ENCODE peak calls at places on chromosomes 7 and 10, in nine cellular contexts. E, M, R, H, N, U, X, C and T are unnamed samples.

GRCh38 chr7:139035588-139036353 is at the start of gene ZC3HAV1L:
- DNase-seq in E (peak), M (peak), R (peak), H (peak), N (peak), U (peak), X (peak), C (peak), T (no peak)

GRCh38 chr7:35993663-35994622 is 159.1 kb upstream of the EEPD1 start:
- DNase-seq in E (no peak), M (no peak), R (no peak), H (no peak), N (peak), U (no peak), X (peak), C (no peak), T (peak)

GRCh38 chr10:97629289-97629688 is 4.0 kb downstream of the MORN4 start:
- DNase-seq in E (no peak), M (no peak), R (no peak), H (no peak), N (no peak), U (no peak), X (no peak), C (no peak), T (no peak)

GRCh38 chr7:46569117-46569433 is 648.0 kb upstream of the IGFBP3 start:
- DNase-seq in E (no peak), M (no peak), R (no peak), H (peak), N (no peak), U (no peak), X (peak), C (no peak), T (no peak)

GRCh38 chr7:99078416-99078815 is 65.5 kb downstream of the SMURF1 start:
- DNase-seq in E (no peak), M (no peak), R (no peak), H (no peak), N (no peak), U (no peak), X (no peak), C (no peak), T (no peak)

GRCh38 chr10:42933454-42934340 is 143.2 kb upstream of the RET start:
- DNase-seq in E (peak), M (no peak), R (peak), H (no peak), N (peak), U (no peak), X (no peak), C (peak), T (no peak)

GRCh38 chr7:142372727-142373126 is 114.9 kb upstream of the PRSS58 start:
- DNase-seq in E (no peak), M (no peak), R (no peak), H (no peak), N (no peak), U (no peak), X (no peak), C (no peak), T (no peak)

GRCh38 chr10:128475686-128476410 is 349.6 kb upstream of the MKI67 start:
- DNase-seq in E (no peak), M (no peak), R (no peak), H (no peak), N (no peak), U (no peak), X (no peak), C (no peak), T (no peak)

GRCh38 chr7:142892941-142893340 is 7.4 kb upstream of the TRPV6 start:
- DNase-seq in E (no peak), M (no peak), R (no peak), H (no peak), N (no peak), U (no peak), X (no peak), C (no peak), T (no peak)

GRCh38 chr10:124049484-124049883 is 43.9 kb downstream of the CHST15 start:
- DNase-seq in E (no peak), M (no peak), R (no peak), H (peak), N (no peak), U (no peak), X (peak), C (no peak), T (no peak)

GRCh38 chr7:111741811-111742240 is 179.5 kb upstream of the IMMP2L start:
- DNase-seq in E (no peak), M (no peak), R (no peak), H (peak), N (peak), U (peak), X (peak), C (peak), T (peak)

GRCh38 chr10:114801411-114801813 is 20.2 kb upstream of the FHIP2A start:
- DNase-seq in E (no peak), M (no peak), R (no peak), H (no peak), N (no peak), U (peak), X (no peak), C (no peak), T (no peak)

GRCh38 chr10:87700031-87700796 is 40.5 kb downstream of the PAPSS2 start:
- DNase-seq in E (no peak), M (no peak), R (no peak), H (peak), N (peak), U (no peak), X (peak), C (no peak), T (no peak)

GRCh38 chr7:155807013-155807804 is 5.1 kb downstream of the SHH start:
- DNase-seq in E (no peak), M (no peak), R (no peak), H (no peak), N (no peak), U (no peak), X (no peak), C (no peak), T (no peak)

GRCh38 chr7:155807805-155808550 is 4.3 kb downstream of the SHH start:
- DNase-seq in E (no peak), M (no peak), R (peak), H (no peak), N (no peak), U (no peak), X (no peak), C (no peak), T (no peak)

GRCh38 chr7:155809332-155809946 is 2.8 kb downstream of the SHH start:
- DNase-seq in E (no peak), M (no peak), R (no peak), H (no peak), N (no peak), U (no peak), X (no peak), C (no peak), T (no peak)

GRCh38 chr7:155809947-155810606 is 2.2 kb downstream of the SHH start:
- DNase-seq in E (no peak), M (no peak), R (peak), H (no peak), N (no peak), U (no peak), X (no peak), C (no peak), T (no peak)

GRCh38 chr7:155808551-155809331 is 3.5 kb downstream of the SHH start:
- DNase-seq in E (no peak), M (no peak), R (peak), H (no peak), N (no peak), U (no peak), X (no peak), C (no peak), T (no peak)
- TF ChIP-seq CTCF in E (no peak), M (no peak), R (no peak), H (no peak), N (no peak), U (no peak), X (no peak), C (no peak), T (no peak)

GRCh38 chr7:54546081-54546985 is 4.2 kb downstream of the VSTM2A start:
- DNase-seq in E (no peak), M (no peak), R (peak), H (no peak), N (no peak), U (no peak), X (no peak), C (peak), T (no peak)
- TF ChIP-seq CTCF in E (no peak), M (no peak), R (no peak), H (no peak), N (no peak), U (no peak), X (peak), C (no peak), T (peak)

GRCh38 chr7:4286281-4286680 is 395.8 kb upstream of the FOXK1 start:
- DNase-seq in E (no peak), M (no peak), R (no peak), H (no peak), N (no peak), U (no peak), X (no peak), C (no peak), T (no peak)
- TF ChIP-seq CTCF in E (no peak), M (no peak), R (no peak), H (no peak), N (no peak), U (no peak), X (no peak), C (no peak), T (no peak)

DNA sequence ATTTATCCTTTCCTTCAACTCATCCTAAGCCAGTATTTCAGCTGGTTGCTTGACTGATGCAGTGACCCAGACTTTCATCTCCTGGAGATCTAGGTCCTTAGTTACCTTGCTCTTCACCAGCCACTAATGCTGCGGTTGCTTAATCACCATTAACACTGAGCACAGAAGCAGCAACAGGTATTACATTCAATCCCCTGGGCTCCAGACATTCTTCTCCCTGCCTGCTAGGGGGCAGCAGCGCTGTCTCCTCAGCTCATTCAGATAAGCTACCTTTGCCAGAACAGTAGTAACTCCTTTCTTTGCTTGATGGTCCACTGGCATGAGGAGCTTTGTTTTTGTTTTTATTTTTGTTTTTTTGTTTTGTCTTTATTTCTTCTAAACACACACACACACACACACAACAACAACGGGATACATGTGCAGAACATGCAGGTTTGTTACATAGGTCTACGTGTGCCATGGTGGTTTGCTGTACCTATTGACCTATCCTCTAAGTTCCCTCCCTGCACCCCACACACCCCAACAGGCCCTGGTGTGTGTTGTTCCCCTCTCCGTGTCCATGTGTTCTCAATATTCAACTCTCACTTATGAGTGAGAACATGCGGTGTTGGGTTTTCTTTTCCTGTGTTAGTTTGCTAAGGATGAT is 1043.2 kb upstream of the C7orf33 start:
- DNase-seq in E (no peak), M (no peak), R (no peak), H (no peak), N (peak), U (no peak), X (peak), C (peak), T (peak)
- TF ChIP-seq CTCF in E (no peak), M (peak), R (peak), H (peak), N (peak), U (peak), X (peak), C (peak), T (peak)